ENCODE peak calls at places on chromosomes 5 and 9, in seven cellular contexts. One of them, this sample, is unnamed.

GRCh38 chr9:111828193-111828592 is 33.5 kb upstream of the SHOC1 start:
- DNase-seq in NCI-H524: no peak
- DNase-seq in Right ventricle myocardium inferior: no peak
- DNase-seq in lower leg skin: no peak
- DNase-seq in SIG-M5: no peak
- DNase-seq in fibroblast of villous mesenchyme: peak
- DNase-seq in GM19239: no peak
- DNase-seq in this sample: peak

GRCh38 chr9:108489567-108489966 is 366.2 kb downstream of the ACTL7B start:
- DNase-seq in SIG-M5: no peak
- DNase-seq in fibroblast of villous mesenchyme: no peak
- DNase-seq in NCI-H524: no peak
- DNase-seq in GM19239: no peak
- DNase-seq in lower leg skin: no peak
- DNase-seq in Right ventricle myocardium inferior: no peak
- DNase-seq in this sample: no peak

GRCh38 chr5:113508756-113509155 is 4.7 kb upstream of the YTHDC2 start:
- DNase-seq in SIG-M5: no peak
- DNase-seq in GM19239: no peak
- DNase-seq in fibroblast of villous mesenchyme: no peak
- DNase-seq in NCI-H524: no peak
- DNase-seq in Right ventricle myocardium inferior: no peak
- DNase-seq in lower leg skin: no peak
- DNase-seq in this sample: no peak

GRCh38 chr9:123662057-123662776 is 267.7 kb downstream of the DENND1A start:
- DNase-seq in NCI-H524: no peak
- DNase-seq in Right ventricle myocardium inferior: no peak
- DNase-seq in GM19239: no peak
- DNase-seq in lower leg skin: no peak
- DNase-seq in SIG-M5: peak
- DNase-seq in fibroblast of villous mesenchyme: no peak
- DNase-seq in this sample: no peak

GRCh38 chr5:163350083-163350482 is 87.3 kb upstream of the CCNG1 start:
- DNase-seq in Right ventricle myocardium inferior: no peak
- DNase-seq in fibroblast of villous mesenchyme: peak
- DNase-seq in NCI-H524: no peak
- DNase-seq in lower leg skin: no peak
- DNase-seq in SIG-M5: no peak
- DNase-seq in GM19239: no peak
- DNase-seq in this sample: peak

GRCh38 chr9:38183994-38184568 is 115.1 kb upstream of the SHB start:
- DNase-seq in SIG-M5: no peak
- DNase-seq in lower leg skin: no peak
- DNase-seq in fibroblast of villous mesenchyme: peak
- DNase-seq in NCI-H524: no peak
- DNase-seq in Right ventricle myocardium inferior: no peak
- DNase-seq in GM19239: no peak
- DNase-seq in this sample: peak

GRCh38 chr9:136626066-136626725 is 36.5 kb upstream of the EGFL7 start:
- DNase-seq in fibroblast of villous mesenchyme: no peak
- DNase-seq in SIG-M5: no peak
- DNase-seq in NCI-H524: no peak
- DNase-seq in GM19239: no peak
- DNase-seq in lower leg skin: no peak
- DNase-seq in Right ventricle myocardium inferior: no peak
- DNase-seq in this sample: no peak

GRCh38 chr9:79222483-79222882 is 349.3 kb upstream of the TLE4 start:
- DNase-seq in GM19239: no peak
- DNase-seq in fibroblast of villous mesenchyme: peak
- DNase-seq in SIG-M5: no peak
- DNase-seq in lower leg skin: no peak
- DNase-seq in NCI-H524: no peak
- DNase-seq in Right ventricle myocardium inferior: no peak
- DNase-seq in this sample: no peak

GRCh38 chr9:9102295-9102694 is 1302.7 kb upstream of the DMAC1 start:
- DNase-seq in Right ventricle myocardium inferior: no peak
- DNase-seq in GM19239: no peak
- DNase-seq in SIG-M5: no peak
- DNase-seq in fibroblast of villous mesenchyme: no peak
- DNase-seq in NCI-H524: no peak
- DNase-seq in lower leg skin: no peak
- DNase-seq in this sample: no peak

GRCh38 chr5:53603009-53603687 is 42.7 kb downstream of the NDUFS4 start:
- DNase-seq in NCI-H524: no peak
- DNase-seq in SIG-M5: no peak
- DNase-seq in GM19239: no peak
- DNase-seq in lower leg skin: no peak
- DNase-seq in fibroblast of villous mesenchyme: no peak
- DNase-seq in Right ventricle myocardium inferior: no peak
- DNase-seq in this sample: no peak

GRCh38 chr9:101094686-101095085 is 66.2 kb downstream of the PLPPR1 start:
- DNase-seq in fibroblast of villous mesenchyme: no peak
- DNase-seq in NCI-H524: no peak
- DNase-seq in SIG-M5: no peak
- DNase-seq in GM19239: no peak
- DNase-seq in Right ventricle myocardium inferior: no peak
- DNase-seq in lower leg skin: no peak
- DNase-seq in this sample: no peak

This sample was measured in NB4.